ENCODE peak calls at places on chromosomes 4 and X, in eight cellular contexts. E, I, Y, H, J, Z, K and C are unnamed samples.

GRCh38 chrX:140505421-140506337 is 810 bp upstream of the SOX3 start:
- DNase-seq in I (no peak), H (no peak), E (no peak), Z (no peak), K (no peak), Y (no peak), J (no peak), C (no peak)

GRCh38 chr4:41057456-41057855 is 156.9 kb downstream of the APBB2 start:
- DNase-seq in K (peak), E (no peak), I (no peak), J (no peak), Z (no peak), Y (no peak), H (no peak), C (no peak)

GRCh38 chr4:154616731-154617130 is 4.3 kb upstream of the FGG start:
- DNase-seq in Z (no peak), I (no peak), H (no peak), J (no peak), K (no peak), Y (no peak), E (no peak), C (no peak)

GRCh38 chr4:112422644-112423043 is 93.3 kb downstream of the NEUROG2 start:
- DNase-seq in J (no peak), I (no peak), K (peak), Z (no peak), E (no peak), H (no peak), Y (no peak), C (no peak)

GRCh38 chr4:122978109-122978508 is 55.7 kb upstream of the NUDT6 start:
- DNase-seq in Y (no peak), Z (no peak), H (no peak), E (no peak), K (no peak), J (no peak), I (no peak), C (no peak)

GRCh38 chrX:2692221-2693122 is 1.4 kb downstream of the CD99 start:
- DNase-seq in H (no peak), Z (no peak), J (no peak), I (no peak), Y (no peak), E (no peak), K (peak), C (no peak)

GRCh38 chr4:70515342-70516245 is 2.8 kb upstream of the AMTN start:
- DNase-seq in Z (no peak), E (no peak), Y (no peak), H (no peak), K (no peak), J (no peak), I (no peak), C (no peak)

GRCh38 chr4:148052448-148052847 is 320.6 kb downstream of the ARHGAP10 start:
- DNase-seq in J (no peak), Z (no peak), I (no peak), Y (no peak), E (no peak), K (peak), H (no peak), C (no peak)

GRCh38 chr4:28686618-28687017 is 1826.0 kb downstream of the STIM2 start:
- DNase-seq in J (peak), K (peak), E (no peak), Y (no peak), I (peak), Z (no peak), H (no peak), C (no peak)

GRCh38 chr4:4693258-4693657 is 151.4 kb upstream of the STX18 start:
- DNase-seq in Y (no peak), E (no peak), J (no peak), H (no peak), Z (no peak), I (peak), K (peak), C (no peak)

GRCh38 chrX:107829880-107830279 is 4.2 kb downstream of the MID2 start:
- DNase-seq in E (no peak), I (no peak), H (no peak), Z (no peak), Y (no peak), J (no peak), K (no peak), C (no peak)

GRCh38 chrX:48616575-48616974 is 19.3 kb downstream of the WDR13 start:
- DNase-seq in E (no peak), H (no peak), I (no peak), J (no peak), Z (no peak), Y (no peak), K (peak), C (no peak)

GRCh38 chrX:101265869-101266428 is 25.2 kb downstream of the TAF7L start:
- DNase-seq in Z (no peak), I (no peak), K (peak), Y (no peak), J (no peak), E (no peak), H (no peak), C (no peak)

GRCh38 chr4:152805818-152806217 is 26.1 kb downstream of the ARFIP1 start:
- DNase-seq in I (no peak), K (no peak), Z (no peak), Y (no peak), H (no peak), J (no peak), E (no peak), C (no peak)

GRCh38 chrX:19811807-19812604 is 75.4 kb downstream of the SH3KBP1 start:
- DNase-seq in Z (no peak), J (no peak), E (no peak), H (no peak), K (peak), Y (no peak), I (no peak), C (no peak)

GRCh38 chr4:105241456-105241855 is 94.8 kb downstream of the TET2 start:
- DNase-seq in H (no peak), E (no peak), K (no peak), Z (no peak), I (no peak), J (peak), Y (no peak), C (no peak)

GRCh38 chrX:145405012-145405411 is 157.7 kb downstream of the SPANXN1 start:
- DNase-seq in H (no peak), Z (no peak), J (no peak), K (peak), E (peak), Y (no peak), I (peak), C (peak)

GRCh38 chrX:139126493-139126892 is 404.0 kb upstream of the F9 start:
- DNase-seq in Y (no peak), Z (no peak), E (no peak), H (no peak), I (peak), K (no peak), J (no peak), C (no peak)